ENCODE peak calls at places on chromosomes 12 and 14, in nine cellular contexts. One of them, this sample, is unnamed.

GRCh38 chr12:6953417-6954315 is 2.5 kb downstream of the PTPN6 start:
- DNase-seq in Panc1: no peak
- DNase-seq in GM12878: peak; percentile 95
- DNase-seq in K562: no peak
- DNase-seq in HCT116: no peak
- DNase-seq in A549: no peak
- DNase-seq in HepG2: no peak
- DNase-seq in GM23338: no peak
- DNase-seq in SK-N-SH: peak; percentile 24
- DNase-seq in this sample: peak; percentile 98

GRCh38 chr12:87967871-87968270 is 61.3 kb downstream of the C12orf50 start:
- DNase-seq in K562: no peak
- DNase-seq in GM12878: no peak
- DNase-seq in Panc1: no peak
- DNase-seq in HCT116: no peak
- DNase-seq in GM23338: no peak
- DNase-seq in HepG2: no peak
- DNase-seq in SK-N-SH: no peak
- DNase-seq in A549: no peak
- DNase-seq in this sample: no peak

GRCh38 chr12:103880299-103881142 is 39.5 kb upstream of the NT5DC3 start:
- DNase-seq in Panc1: no peak
- DNase-seq in GM12878: peak; percentile 74
- DNase-seq in GM23338: no peak
- DNase-seq in HepG2: no peak
- DNase-seq in A549: no peak
- DNase-seq in HCT116: no peak
- DNase-seq in SK-N-SH: peak; percentile 17
- DNase-seq in K562: no peak
- DNase-seq in this sample: no peak

GRCh38 chr12:54692353-54692752 is 44.2 kb upstream of the DCD start:
- DNase-seq in SK-N-SH: no peak
- DNase-seq in HepG2: no peak
- DNase-seq in GM12878: no peak
- DNase-seq in A549: no peak
- DNase-seq in HCT116: no peak
- DNase-seq in GM23338: no peak
- DNase-seq in K562: no peak
- DNase-seq in Panc1: no peak
- DNase-seq in this sample: no peak

GRCh38 chr12:67766370-67766769 is 117.8 kb downstream of the DYRK2 start:
- DNase-seq in HCT116: no peak
- DNase-seq in A549: no peak
- DNase-seq in HepG2: no peak
- DNase-seq in K562: no peak
- DNase-seq in GM12878: no peak
- DNase-seq in GM23338: no peak
- DNase-seq in SK-N-SH: no peak
- DNase-seq in Panc1: no peak
- DNase-seq in this sample: no peak

GRCh38 chr12:753401-754237 is 1.2 kb downstream of the WNK1 start:
- DNase-seq in HepG2: no peak
- DNase-seq in A549: no peak
- DNase-seq in GM23338: peak; percentile 70
- DNase-seq in Panc1: no peak
- DNase-seq in GM12878: no peak
- DNase-seq in SK-N-SH: peak; percentile 65
- DNase-seq in HCT116: no peak
- DNase-seq in K562: peak; percentile 31
- DNase-seq in this sample: no peak

GRCh38 chr14:25436906-25437305 is 387.0 kb upstream of the STXBP6 start:
- DNase-seq in HCT116: no peak
- DNase-seq in HepG2: no peak
- DNase-seq in K562: no peak
- DNase-seq in A549: no peak
- DNase-seq in SK-N-SH: no peak
- DNase-seq in GM23338: no peak
- DNase-seq in Panc1: no peak
- DNase-seq in GM12878: no peak
- DNase-seq in this sample: no peak

GRCh38 chr12:53997324-53998173 is 2.4 kb upstream of the HOXC9 start:
- DNase-seq in GM12878: no peak
- DNase-seq in HepG2: no peak
- DNase-seq in GM23338: no peak
- DNase-seq in HCT116: no peak
- DNase-seq in K562: no peak
- DNase-seq in SK-N-SH: no peak
- DNase-seq in A549: no peak
- DNase-seq in Panc1: no peak
- DNase-seq in this sample: no peak

GRCh38 chr14:105855893-105856675 is 329.7 kb downstream of the TMEM121 start:
- DNase-seq in GM12878: no peak
- DNase-seq in A549: no peak
- DNase-seq in HepG2: no peak
- DNase-seq in K562: no peak
- DNase-seq in SK-N-SH: no peak
- DNase-seq in HCT116: no peak
- DNase-seq in GM23338: no peak
- DNase-seq in Panc1: no peak
- DNase-seq in this sample: no peak

GRCh38 chr12:115362319-115362976 is 678.5 kb upstream of the TBX3 start:
- DNase-seq in HepG2: no peak
- DNase-seq in HCT116: no peak
- DNase-seq in K562: no peak
- DNase-seq in SK-N-SH: peak; percentile 36
- DNase-seq in A549: no peak
- DNase-seq in GM12878: no peak
- DNase-seq in Panc1: no peak
- DNase-seq in GM23338: no peak
- DNase-seq in this sample: no peak

GRCh38 chr14:37122919-37123639 is 49.3 kb downstream of the SLC25A21 start:
- DNase-seq in K562: no peak
- DNase-seq in Panc1: no peak
- DNase-seq in HepG2: no peak
- DNase-seq in A549: no peak
- DNase-seq in SK-N-SH: no peak
- DNase-seq in GM23338: no peak
- DNase-seq in GM12878: no peak
- DNase-seq in HCT116: no peak
- DNase-seq in this sample: no peak

GRCh38 chr12:113161415-113162016 is 12.0 kb downstream of the CFAP73 start:
- DNase-seq in SK-N-SH: peak; percentile 95
- DNase-seq in HCT116: peak; percentile 74
- DNase-seq in HepG2: no peak
- DNase-seq in A549: peak; percentile 48
- DNase-seq in GM12878: no peak
- DNase-seq in Panc1: no peak
- DNase-seq in GM23338: peak; percentile 98
- DNase-seq in K562: peak; percentile 94
- DNase-seq in this sample: peak; percentile 20

GRCh38 chr12:64998327-64999156 is 122.6 kb downstream of the WIF1 start:
- DNase-seq in SK-N-SH: no peak
- DNase-seq in GM23338: no peak
- DNase-seq in Panc1: no peak
- DNase-seq in HCT116: no peak
- DNase-seq in K562: no peak
- DNase-seq in GM12878: no peak
- DNase-seq in HepG2: peak; percentile 33
- DNase-seq in A549: no peak
- DNase-seq in this sample: no peak
- TF ChIP-seq REST in SK-N-SH: no peak
- TF ChIP-seq REST in GM23338: no peak
- TF ChIP-seq REST in Panc1: no peak
- TF ChIP-seq REST in HCT116: no peak
- TF ChIP-seq REST in K562: no peak
- TF ChIP-seq REST in GM12878: no peak
- TF ChIP-seq REST in HepG2: no peak
- TF ChIP-seq REST in A549: no peak
- TF ChIP-seq REST in this sample: no peak

DNA sequence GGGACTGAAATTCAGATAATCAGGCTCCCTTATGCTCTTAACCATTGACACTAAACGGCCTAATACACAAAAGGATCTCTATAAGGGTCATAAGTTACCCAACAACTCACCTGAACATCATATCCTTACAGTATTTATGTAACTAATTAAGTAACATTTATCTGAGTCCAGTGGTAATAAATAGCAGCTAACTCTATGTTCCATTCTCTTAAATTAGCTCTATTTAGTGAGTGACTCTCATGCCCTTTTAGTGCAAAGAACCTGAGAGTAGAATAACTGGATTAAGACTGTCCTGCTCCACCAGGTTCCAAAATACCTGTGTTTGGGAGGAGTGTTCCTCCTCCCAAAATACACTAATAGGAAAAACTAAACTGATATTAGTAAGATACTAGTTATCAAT is 9.8 kb downstream of the SCAF11 start:
- DNase-seq in SK-N-SH: no peak
- DNase-seq in HCT116: no peak
- DNase-seq in Panc1: no peak
- DNase-seq in GM12878: no peak
- DNase-seq in HepG2: no peak
- DNase-seq in GM23338: no peak
- DNase-seq in K562: no peak
- DNase-seq in A549: no peak
- DNase-seq in this sample: no peak
- TF ChIP-seq REST in SK-N-SH: no peak
- TF ChIP-seq REST in HCT116: no peak
- TF ChIP-seq REST in Panc1: no peak
- TF ChIP-seq REST in GM12878: no peak
- TF ChIP-seq REST in HepG2: no peak
- TF ChIP-seq REST in GM23338: no peak
- TF ChIP-seq REST in K562: no peak
- TF ChIP-seq REST in A549: no peak
- TF ChIP-seq REST in this sample: no peak

GRCh38 chr12:80443974-80444666 is at the start of gene PTPRQ:
- DNase-seq in Panc1: no peak
- DNase-seq in GM12878: no peak
- DNase-seq in SK-N-SH: no peak
- DNase-seq in HCT116: no peak
- DNase-seq in K562: no peak
- DNase-seq in A549: no peak
- DNase-seq in GM23338: no peak
- DNase-seq in HepG2: no peak
- DNase-seq in this sample: no peak
- TF ChIP-seq REST in Panc1: no peak
- TF ChIP-seq REST in GM12878: no peak
- TF ChIP-seq REST in SK-N-SH: no peak
- TF ChIP-seq REST in HCT116: no peak
- TF ChIP-seq REST in K562: no peak
- TF ChIP-seq REST in A549: no peak
- TF ChIP-seq REST in GM23338: no peak
- TF ChIP-seq REST in HepG2: no peak
- TF ChIP-seq REST in this sample: no peak

GRCh38 chr14:61749867-61750266 is 12.4 kb upstream of the SNAPC1 start:
- DNase-seq in GM23338: peak; percentile 61
- DNase-seq in K562: peak; percentile 44
- DNase-seq in HCT116: no peak
- DNase-seq in GM12878: no peak
- DNase-seq in SK-N-SH: no peak
- DNase-seq in HepG2: peak; percentile 45
- DNase-seq in Panc1: no peak
- DNase-seq in A549: peak; percentile 48
- DNase-seq in this sample: no peak
- TF ChIP-seq REST in GM23338: no peak
- TF ChIP-seq REST in K562: no peak
- TF ChIP-seq REST in HCT116: no peak
- TF ChIP-seq REST in GM12878: no peak
- TF ChIP-seq REST in SK-N-SH: no peak
- TF ChIP-seq REST in HepG2: no peak
- TF ChIP-seq REST in Panc1: no peak
- TF ChIP-seq REST in A549: peak; percentile 0
- TF ChIP-seq REST in this sample: no peak